ENCODE peak calls at places on chromosomes 11 and 22, in ten cellular contexts. V is COR-L47; B is stimulated activated CD8-positive, alpha-beta memory T cell treated with anti-CD3 and anti-CD28 coated beads, Interleukin-2, amount 100 ng/mL, for 1 hour; P is T-helper 9 cell; Q is anterior cingulate cortex; J is memory B cell; L is AG09319; E is GM10248; X is neural progenitor cell; U is adrenal gland. G is an unnamed sample.
A peak's percentile ranks its signal among the peaks of the same experiment; 100 is the strongest.

GRCh38 chr22:41574847-41575381 is 14.1 kb downstream of the CSDC2 start:
- DNase-seq in V (no peak), B (no peak), P (no peak), Q (peak; percentile 24), J (no peak), L (no peak), E (no peak), X (no peak), U (peak; percentile 92), G (peak; percentile 27)

GRCh38 chr11:43367382-43368178 is 8.9 kb downstream of the TTC17 start:
- DNase-seq in V (no peak), B (no peak), P (no peak), Q (no peak), J (peak; percentile 21), L (no peak), E (peak; percentile 23), X (no peak), U (no peak), G (no peak)

GRCh38 chr11:18987454-18988231 is 48.4 kb upstream of the MRGPRX1 start:
- DNase-seq in V (no peak), B (no peak), P (no peak), Q (no peak), J (no peak), L (no peak), E (no peak), X (no peak), U (no peak), G (no peak)

GRCh38 chr22:36022162-36022561 is 6.5 kb downstream of the RBFOX2 start:
- DNase-seq in V (no peak), B (no peak), P (no peak), Q (no peak), J (no peak), L (no peak), E (no peak), X (no peak), U (no peak), G (no peak)

GRCh38 chr11:114052160-114052559 is 7.4 kb upstream of the ZBTB16 start:
- DNase-seq in V (no peak), B (no peak), P (no peak), Q (no peak), J (no peak), L (no peak), E (no peak), X (no peak), U (no peak), G (no peak)

GRCh38 chr11:117443269-117444186 is 115.9 kb downstream of the CEP164 start:
- DNase-seq in V (peak; percentile 76), B (no peak), P (no peak), Q (peak; percentile 27), J (no peak), L (no peak), E (peak; percentile 66), X (peak; percentile 88), U (peak; percentile 81), G (no peak)

GRCh38 chr22:29105468-29105867 is 32.6 kb downstream of the KREMEN1 start:
- DNase-seq in V (no peak), B (no peak), P (no peak), Q (no peak), J (no peak), L (no peak), E (no peak), X (no peak), U (no peak), G (no peak)

GRCh38 chr11:45669146-45669545 is 3.7 kb upstream of the CHST1 start:
- DNase-seq in V (no peak), B (no peak), P (no peak), Q (no peak), J (no peak), L (no peak), E (no peak), X (no peak), U (no peak), G (no peak)

GRCh38 chr11:59669611-59670009 is 773 bp upstream of the PATL1 start:
- DNase-seq in V (no peak), B (no peak), P (no peak), Q (no peak), J (no peak), L (peak; percentile 2), E (no peak), X (no peak), U (peak; percentile 70), G (peak; percentile 90)

GRCh38 chr11:84164722-84165121 is 878.6 kb upstream of the CCDC90B start:
- DNase-seq in V (peak; percentile 24), B (no peak), P (no peak), Q (no peak), J (no peak), L (no peak), E (no peak), X (no peak), U (no peak), G (no peak)

GRCh38 chr22:20634560-20635226 is 127.3 kb downstream of the MED15 start:
- DNase-seq in V (no peak), B (no peak), P (no peak), Q (no peak), J (no peak), L (no peak), E (no peak), X (no peak), U (no peak), G (no peak)

GRCh38 chr22:50727678-50728522 is 10.1 kb upstream of the ACR start:
- DNase-seq in V (no peak), B (no peak), P (no peak), Q (no peak), J (no peak), L (no peak), E (no peak), X (no peak), U (no peak), G (no peak)

GRCh38 chr22:47275479-47276218 is 513.2 kb downstream of the TBC1D22A start:
- DNase-seq in V (no peak), B (no peak), P (no peak), Q (no peak), J (no peak), L (no peak), E (no peak), X (no peak), U (no peak), G (no peak)

GRCh38 chr11:12119502-12119901 is 9.1 kb downstream of the MICAL2 start:
- DNase-seq in V (no peak), B (no peak), P (no peak), Q (no peak), J (no peak), L (no peak), E (no peak), X (no peak), U (no peak), G (no peak)

GRCh38 chr22:30290679-30291333 is 1.5 kb upstream of the CASTOR1 start:
- DNase-seq in V (peak; percentile 57), B (no peak), P (no peak), Q (peak; percentile 64), J (no peak), L (no peak), E (no peak), X (peak; percentile 48), U (peak; percentile 97), G (no peak)

GRCh38 chr11:15969281-15969680 is 387.1 kb downstream of the SOX6 start:
- DNase-seq in V (no peak), B (no peak), P (no peak), Q (peak; percentile 41), J (no peak), L (peak; percentile 52), E (peak; percentile 15), X (no peak), U (peak; percentile 84), G (peak; percentile 80)

GRCh38 chr11:1442163-1442562 is 44.4 kb downstream of the MOB2 start:
- DNase-seq in V (no peak), B (no peak), P (no peak), Q (peak; percentile 16), J (no peak), L (no peak), E (no peak), X (peak; percentile 75), U (no peak), G (no peak)

GRCh38 chr11:35981581-35981980 is 37.7 kb downstream of the LDLRAD3 start:
- DNase-seq in V (no peak), B (no peak), P (no peak), Q (peak; percentile 46), J (no peak), L (no peak), E (no peak), X (no peak), U (no peak), G (no peak)

GRCh38 chr22:22556578-22556977 is 2.5 kb downstream of the PRAME start:
- DNase-seq in V (no peak), B (no peak), P (no peak), Q (no peak), J (no peak), L (no peak), E (no peak), X (no peak), U (no peak), G (no peak)

GRCh38 chr22:19806213-19807160 is 45.9 kb downstream of the TBX1 start:
- DNase-seq in V (peak; percentile 65), B (no peak), P (no peak), Q (no peak), J (no peak), L (no peak), E (no peak), X (no peak), U (no peak), G (peak; percentile 92)

GRCh38 chr11:64856382-64857227 is 12.2 kb upstream of the CDC42BPG start:
- DNase-seq in V (no peak), B (no peak), P (no peak), Q (peak; percentile 29), J (no peak), L (no peak), E (no peak), X (no peak), U (peak; percentile 93), G (peak; percentile 96)

GRCh38 chr11:86596861-86597632 is 75.4 kb downstream of the ME3 start:
- DNase-seq in V (no peak), B (no peak), P (no peak), Q (no peak), J (no peak), L (no peak), E (no peak), X (no peak), U (peak; percentile 68), G (no peak)

GRCh38 chr11:28529540-28530410 is 421.6 kb downstream of the METTL15 start:
- DNase-seq in V (peak; percentile 58), B (no peak), P (no peak), Q (no peak), J (no peak), L (peak; percentile 27), E (peak; percentile 13), X (peak; percentile 62), U (no peak), G (no peak)

GRCh38 chr11:71244116-71244815 is 8.1 kb downstream of the SHANK2 start:
- DNase-seq in V (no peak), B (no peak), P (no peak), Q (no peak), J (no peak), L (peak; percentile 43), E (no peak), X (no peak), U (no peak), G (no peak)

GRCh38 chr11:120662071-120662611 is 150.6 kb downstream of the GRIK4 start:
- DNase-seq in V (no peak), B (no peak), P (no peak), Q (no peak), J (no peak), L (no peak), E (no peak), X (no peak), U (no peak), G (no peak)

GRCh38 chr11:44346983-44347382 is 37.0 kb upstream of the ALX4 start:
- DNase-seq in V (no peak), B (no peak), P (no peak), Q (no peak), J (no peak), L (no peak), E (no peak), X (no peak), U (no peak), G (no peak)

GRCh38 chr22:28410050-28410816 is 269.4 kb downstream of the TTC28 start:
- DNase-seq in V (no peak), B (no peak), P (no peak), Q (no peak), J (no peak), L (no peak), E (no peak), X (no peak), U (no peak), G (no peak)

GRCh38 chr11:47225552-47226137 is 10.9 kb downstream of the DDB2 start:
- DNase-seq in V (no peak), B (no peak), P (no peak), Q (no peak), J (no peak), L (no peak), E (no peak), X (no peak), U (no peak), G (no peak)

G was measured in upper lobe of left lung.